ENCODE peak calls at places on chromosomes 6 and 20, in five cellular contexts. Y is GM13977; K is NCI-H524; D is activated T-helper 9 cell treated with anti-CD3 and anti-CD28 coated beads, Interleukin-2, amount 50 U/mL, for 16 hours; O is AG20443. P is an unnamed sample.

GRCh38 chr6:128704601-128705000 is 178.3 kb upstream of the LAMA2 start:
- DNase-seq in K (no peak), Y (no peak), O (no peak), D (no peak), P (no peak)

GRCh38 chr6:84618046-84618752 is 146.2 kb downstream of the TBX18 start:
- DNase-seq in D (no peak), K (no peak), O (peak), Y (no peak), P (no peak)

GRCh38 chr6:82568290-82568993 is 204.8 kb downstream of the TPBG start:
- DNase-seq in D (no peak), K (no peak), Y (no peak), O (no peak), P (no peak)

GRCh38 chr6:158383057-158383456 is 70.8 kb downstream of the TULP4 start:
- DNase-seq in Y (no peak), D (no peak), K (no peak), O (no peak), P (no peak)

GRCh38 chr20:53865905-53866786 is 204.2 kb downstream of the BCAS1 start:
- DNase-seq in K (peak), O (peak), Y (no peak), D (no peak), P (no peak)

GRCh38 chr6:14035448-14035847 is 82.1 kb upstream of the CD83 start:
- DNase-seq in Y (no peak), K (no peak), D (no peak), O (peak), P (no peak)

GRCh38 chr6:24855389-24856245 is 56.9 kb upstream of the ARMH2 start:
- DNase-seq in Y (peak), D (peak), O (peak), K (peak), P (no peak)

GRCh38 chr6:133612459-133612858 is 276.5 kb upstream of the TCF21 start:
- DNase-seq in O (no peak), Y (no peak), D (no peak), K (no peak), P (no peak)

GRCh38 chr6:15853259-15853658 is 190.4 kb upstream of the DTNBP1 start:
- DNase-seq in O (no peak), Y (no peak), K (no peak), D (no peak), P (no peak)

GRCh38 chr20:25270829-25271251 is 23.0 kb downstream of the PYGB start:
- DNase-seq in O (no peak), Y (no peak), K (no peak), D (no peak), P (no peak)

GRCh38 chr6:7074870-7075269 is 32.9 kb upstream of the RREB1 start:
- DNase-seq in K (no peak), D (no peak), O (no peak), Y (no peak), P (no peak)

GRCh38 chr6:153602387-153602786 is 436.7 kb upstream of the OPRM1 start:
- DNase-seq in K (no peak), D (no peak), O (no peak), Y (no peak), P (no peak)

GRCh38 chr20:56957737-56958553 is 308.5 kb downstream of the BMP7 start:
- DNase-seq in Y (no peak), D (no peak), O (no peak), K (peak), P (no peak)

GRCh38 chr6:78808933-78809332 is 58.4 kb upstream of the IRAK1BP1 start:
- DNase-seq in D (no peak), O (no peak), Y (no peak), K (no peak), P (no peak)

GRCh38 chr6:45920819-45921511 is 94.7 kb downstream of the CLIC5 start:
- DNase-seq in Y (peak), O (no peak), D (no peak), K (no peak), P (no peak)

GRCh38 chr20:50475879-50476292 is 34.3 kb upstream of the PTPN1 start:
- DNase-seq in Y (no peak), D (no peak), O (peak), K (no peak), P (no peak)

GRCh38 chr20:63112491-63113219 is 103.3 kb downstream of the YTHDF1 start:
- DNase-seq in O (no peak), D (no peak), Y (no peak), K (no peak), P (no peak)

P was measured in activated gamma-delta T cell.